ENCODE peak calls at places on chromosomes 5 and 9, in six cellular contexts. X is GM12878, D is K562, B is GM12891, V is H1, I is HepG2. L is an unnamed sample.

GRCh38 chr5:89315194-89315593 is 432.2 kb upstream of the MEF2C start:
- DNase-seq in X (no peak), V (no peak), B (no peak), I (no peak), D (no peak), L (no peak)

GRCh38 chr9:2159521-2160417 is 144.6 kb downstream of the SMARCA2 start:
- DNase-seq in D (no peak), X (no peak), B (no peak), V (no peak), I (no peak), L (no peak)

GRCh38 chr5:38891563-38891962 is 45.8 kb downstream of the OSMR start:
- DNase-seq in B (no peak), D (no peak), X (no peak), V (no peak), I (no peak), L (no peak)

GRCh38 chr9:34546834-34547827 is 24.3 kb upstream of the ENHO start:
- DNase-seq in B (no peak), V (peak; percentile 93), D (peak; percentile 68), X (no peak), I (peak; percentile 58), L (no peak)

GRCh38 chr5:662751-663435 is 30.3 kb downstream of the TPPP start:
- DNase-seq in D (no peak), B (no peak), X (no peak), I (no peak), V (no peak), L (no peak)

GRCh38 chr9:134895849-134896833 is 15.5 kb downstream of the FCN2 start:
- DNase-seq in X (no peak), D (peak; percentile 14), I (no peak), V (no peak), B (no peak), L (no peak)

GRCh38 chr5:170330568-170331054 is 33.0 kb upstream of the LCP2 start:
- DNase-seq in D (no peak), B (no peak), I (no peak), V (no peak), X (no peak), L (no peak)

GRCh38 chr5:75460532-75460931 is 50.9 kb downstream of the CERT1 start:
- DNase-seq in X (no peak), D (no peak), V (no peak), I (no peak), B (no peak), L (no peak)

GRCh38 chr5:72079288-72079687 is 28.0 kb upstream of the MAP1B start:
- DNase-seq in X (no peak), B (no peak), D (peak; percentile 33), V (peak; percentile 58), I (no peak), L (no peak)

GRCh38 chr5:149221731-149222342 is 49.8 kb upstream of the AFAP1L1 start:
- DNase-seq in I (no peak), X (no peak), V (no peak), D (no peak), B (no peak), L (no peak)

GRCh38 chr5:76379316-76379715 is 23.8 kb upstream of the IQGAP2 start:
- DNase-seq in B (no peak), V (no peak), I (peak; percentile 57), D (no peak), X (no peak), L (no peak)

GRCh38 chr5:7628248-7628647 is 222.7 kb downstream of the CFAP90 start:
- DNase-seq in I (no peak), D (no peak), V (no peak), B (no peak), X (no peak), L (no peak)

DNA sequence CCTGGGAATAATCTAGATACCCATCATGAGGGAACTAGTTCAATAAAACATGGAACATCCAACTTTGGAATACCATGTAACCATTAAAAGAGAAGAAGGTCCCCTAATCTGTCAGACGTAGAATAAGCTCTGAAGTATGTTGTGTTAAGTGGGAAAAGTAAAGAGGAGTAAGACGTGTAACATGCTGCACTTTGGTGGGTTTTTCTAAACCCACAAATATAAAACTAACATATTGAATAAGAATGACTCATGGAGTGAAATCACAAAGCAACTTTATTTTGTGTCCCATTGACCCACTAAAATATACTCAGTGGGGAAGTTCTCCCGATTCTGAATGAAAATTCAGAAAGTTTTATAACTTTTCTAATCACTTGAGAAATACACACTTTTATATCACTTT is 67.9 kb upstream of the PIK3R1 start:
- DNase-seq in B (no peak), D (no peak), I (no peak), V (no peak), X (no peak), L (no peak)
- TF ChIP-seq POLR2AphosphoS5 in B (no peak), D (no peak), I (no peak), V (no peak), X (no peak), L (no peak)

DNA sequence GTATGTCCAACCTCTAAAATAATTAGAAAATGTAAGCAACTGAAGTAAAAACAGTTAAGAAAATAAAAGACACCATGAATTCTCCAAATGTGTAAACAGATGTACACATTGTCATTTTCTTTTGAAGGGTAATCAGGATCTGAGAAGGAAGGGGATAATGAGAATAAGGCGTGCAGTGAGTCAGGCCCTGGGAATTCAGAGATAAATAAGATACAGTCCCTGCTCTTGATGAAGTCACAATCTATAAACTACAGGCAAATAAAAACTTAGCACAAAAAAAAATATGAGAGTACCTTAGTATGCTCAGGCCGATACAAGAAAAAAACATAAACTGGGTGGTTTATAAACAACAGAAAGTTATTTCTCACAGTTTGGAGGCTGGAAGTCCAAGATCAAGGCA is 315.3 kb downstream of the DNAH5 start:
- DNase-seq in X (no peak), V (no peak), B (no peak), D (no peak), I (no peak), L (no peak)
- TF ChIP-seq TAF1 in X (no peak), V (no peak), B (no peak), D (no peak), I (no peak), L (no peak)

DNA sequence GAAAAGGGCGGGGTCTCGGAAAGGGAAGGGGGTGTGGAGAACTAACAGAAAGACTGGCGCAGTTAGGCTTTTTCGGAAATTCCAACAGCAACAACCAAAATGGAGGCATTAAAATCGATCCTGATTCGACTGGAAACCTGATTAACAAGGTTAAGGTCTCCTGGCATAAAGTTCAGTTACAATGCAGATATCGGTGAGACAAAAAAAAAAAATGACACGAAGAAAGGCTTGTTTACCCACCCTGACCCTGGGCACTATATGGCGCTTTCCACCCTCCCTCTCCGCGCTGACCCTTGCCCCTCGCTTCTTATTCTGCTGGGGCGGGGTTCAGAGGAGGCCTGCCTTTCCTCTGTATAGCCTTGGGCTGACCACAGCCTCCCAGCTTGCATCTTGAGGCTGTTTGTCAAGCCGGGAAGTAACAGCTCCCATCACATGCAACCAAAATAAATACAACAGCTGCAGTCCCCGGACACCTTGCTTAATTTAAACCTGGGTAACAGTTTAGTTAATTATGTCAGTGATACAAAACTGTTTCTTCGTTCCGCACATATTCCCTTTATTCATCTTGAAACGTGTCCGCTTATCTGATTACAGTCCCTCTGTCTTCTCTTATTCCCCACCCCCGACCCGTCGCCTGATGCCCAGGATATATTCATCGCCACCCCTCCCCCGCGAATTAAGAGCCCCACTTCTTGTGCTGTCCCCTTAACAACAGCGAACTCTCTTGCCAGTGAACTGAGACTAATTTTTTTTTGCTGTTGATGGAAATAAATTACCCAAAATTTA is 808 bp upstream of the PJA2 start:
- DNase-seq in V (peak; percentile 60), I (no peak), D (peak; percentile 88), X (no peak), B (no peak), L (no peak)
- TF ChIP-seq POLR2A in V (peak; percentile 95), I (peak; percentile 46), D (peak; percentile 82), X (no peak), B (peak; percentile 81), L (peak; percentile 70)

DNA sequence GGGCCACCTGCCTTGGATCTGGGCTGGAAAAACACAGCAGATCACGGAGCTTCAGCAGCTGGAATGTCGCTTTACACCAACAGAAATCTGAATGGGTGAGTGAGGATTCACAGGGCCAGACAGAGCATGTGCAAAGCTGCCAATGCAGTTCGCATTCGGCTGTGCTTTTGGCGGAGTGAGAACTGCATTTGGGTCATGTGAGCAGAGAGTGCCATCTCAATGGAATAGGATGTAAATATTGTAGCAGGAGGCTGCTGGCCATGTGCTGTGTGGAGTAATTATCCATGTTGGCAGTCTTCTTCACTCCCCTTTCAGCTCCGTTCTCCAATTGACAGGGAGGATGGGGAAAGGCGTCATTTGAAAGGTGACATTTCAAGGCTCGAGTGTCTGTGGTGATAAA is at the start of gene ANKRD55:
- DNase-seq in B (no peak), X (no peak), D (no peak), I (no peak), V (no peak), L (no peak)
- TF ChIP-seq POLR2AphosphoS5 in B (no peak), X (no peak), D (no peak), I (no peak), V (no peak), L (no peak)

GRCh38 chr5:138449501-138450239 is 10.8 kb downstream of the REEP2 start:
- DNase-seq in B (peak; percentile 96), V (peak; percentile 99), X (no peak), D (peak; percentile 90), I (peak; percentile 63), L (peak; percentile 96)

GRCh38 chr5:138448070-138448469 is 9.2 kb downstream of the REEP2 start:
- DNase-seq in V (peak; percentile 43), B (no peak), I (no peak), D (no peak), X (no peak), L (no peak)

GRCh38 chr5:138445547-138446271 is 6.9 kb downstream of the REEP2 start:
- DNase-seq in D (peak; percentile 62), X (no peak), I (no peak), B (no peak), V (no peak), L (no peak)

GRCh38 chr5:138450971-138451370 is 12.1 kb downstream of the REEP2 start:
- DNase-seq in V (no peak), D (no peak), B (no peak), I (no peak), X (no peak), L (no peak)

GRCh38 chr5:138448481-138449398 is 9.9 kb downstream of the REEP2 start:
- DNase-seq in B (no peak), V (no peak), X (no peak), I (no peak), D (no peak), L (no peak)
- TF ChIP-seq TAF1 in B (no peak), V (no peak), X (no peak), I (no peak), D (no peak), L (no peak)

GRCh38 chr9:136085815-136086212 is 9.3 kb downstream of the NACC2 start:
- DNase-seq in B (no peak), D (no peak), V (no peak), I (no peak), X (no peak), L (no peak)
- TF ChIP-seq POLR2A in B (no peak), D (no peak), V (no peak), I (no peak), X (no peak), L (no peak)

GRCh38 chr5:124888622-124889521 is 142.4 kb upstream of the ZNF608 start:
- DNase-seq in I (no peak), B (no peak), X (no peak), D (no peak), V (no peak), L (no peak)
- TF ChIP-seq POLR2AphosphoS5 in I (no peak), B (no peak), X (no peak), D (no peak), V (no peak), L (no peak)

L was measured in GM12892.